ENCODE peak calls at places on chromosome 22, in eight cellular contexts. E is CD8-positive, alpha-beta memory T cell; Q is choroid plexus epithelial cell; L is right lobe of liver; H is fibroblast of the aortic adventitia; I is thoracic aorta; Z is brain microvascular endothelial cell; C is CD4-positive, alpha-beta memory T cell. D is an unnamed sample.
A peak's percentile ranks its signal among the peaks of the same experiment; 100 is the strongest.

GRCh38 chr22:44151661-44152060 is 29.1 kb upstream of the PARVG start:
- DNase-seq in I (no peak), C (no peak), Z (peak; percentile 53), E (no peak), L (no peak), H (peak; percentile 83), Q (peak; percentile 78), D (no peak)

GRCh38 chr22:49704345-49705215 is 123.1 kb downstream of the BRD1 start:
- DNase-seq in L (no peak), H (no peak), C (no peak), E (no peak), I (no peak), Q (no peak), Z (no peak), D (no peak)

GRCh38 chr22:35630387-35630793 is 13.3 kb upstream of the MB start:
- DNase-seq in I (no peak), C (no peak), E (no peak), L (no peak), Z (peak; percentile 18), Q (peak; percentile 31), H (peak; percentile 45), D (no peak)

GRCh38 chr22:36913431-36914382 is at the start of gene CSF2RB:
- DNase-seq in Q (no peak), I (no peak), L (no peak), C (no peak), Z (no peak), H (no peak), E (no peak), D (peak; percentile 84)

GRCh38 chr22:49657275-49657973 is 170.2 kb downstream of the BRD1 start:
- DNase-seq in E (peak; percentile 60), I (no peak), L (no peak), H (no peak), C (peak; percentile 64), Z (no peak), Q (no peak), D (peak; percentile 30)

GRCh38 chr22:40524392-40525249 is 111.9 kb downstream of the MRTFA start:
- DNase-seq in L (no peak), C (no peak), Q (peak; percentile 61), I (no peak), H (peak; percentile 53), E (no peak), Z (no peak), D (peak; percentile 42)

GRCh38 chr22:46071451-46072029 is 78.8 kb upstream of the PPARA start:
- DNase-seq in E (no peak), Z (peak; percentile 80), I (peak; percentile 72), Q (peak; percentile 95), H (peak; percentile 97), L (peak; percentile 91), C (peak; percentile 53), D (peak; percentile 85)

GRCh38 chr22:19179472-19180048 is 1.0 kb upstream of the SLC25A1 start:
- DNase-seq in Z (peak; percentile 83), C (no peak), L (peak; percentile 86), H (peak; percentile 85), I (no peak), Q (peak; percentile 95), E (peak; percentile 29), D (peak; percentile 86)

GRCh38 chr22:35648066-35649025 is at the start of gene APOL6:
- DNase-seq in H (peak; percentile 79), E (peak; percentile 44), Q (peak; percentile 90), Z (peak; percentile 56), C (peak; percentile 78), L (no peak), I (no peak), D (peak; percentile 77)

GRCh38 chr22:47837703-47838102 is 1075.3 kb downstream of the TBC1D22A start:
- DNase-seq in Z (no peak), I (no peak), L (no peak), H (peak; percentile 2), C (no peak), Q (peak; percentile 30), E (no peak), D (peak; percentile 42)

GRCh38 chr22:32475428-32476010 is 908 bp downstream of the FBXO7 start:
- DNase-seq in C (no peak), H (peak; percentile 69), L (peak; percentile 58), Z (no peak), I (no peak), E (no peak), Q (peak; percentile 69), D (peak; percentile 67)

GRCh38 chr22:48507595-48508350 is 1319.9 kb downstream of the BRD1 start:
- DNase-seq in Z (no peak), L (no peak), I (no peak), H (no peak), E (no peak), Q (no peak), C (no peak), D (no peak)

GRCh38 chr22:31230155-31230870 is 18.2 kb downstream of the LIMK2 start:
- DNase-seq in C (no peak), E (no peak), H (peak; percentile 54), Z (no peak), I (no peak), Q (peak; percentile 81), L (no peak), D (peak; percentile 78)
- H3K4me3 ChIP-seq in C (no peak overlapping the region), E (no peak overlapping the region), H (no peak overlapping the region), Z (no peak overlapping the region), I (no peak overlapping the region), Q (no peak overlapping the region), L (no peak overlapping the region), D (no peak overlapping the region)

GRCh38 chr22:33838644-33839043 is 81.6 kb downstream of the LARGE1 start:
- DNase-seq in H (peak; percentile 56), Z (no peak), Q (no peak), I (no peak), C (no peak), E (no peak), L (no peak), D (no peak)

GRCh38 chr22:33842006-33842354 is 78.3 kb downstream of the LARGE1 start:
- DNase-seq in L (no peak), E (no peak), C (no peak), Q (no peak), Z (no peak), H (no peak), I (no peak), D (no peak)

GRCh38 chr22:33835196-33835788 is 85.0 kb downstream of the LARGE1 start:
- DNase-seq in L (no peak), I (no peak), C (no peak), E (no peak), Q (no peak), H (no peak), Z (no peak), D (no peak)

GRCh38 chr22:33841281-33842005 is 78.8 kb downstream of the LARGE1 start:
- DNase-seq in H (peak; percentile 16), L (no peak), I (no peak), Q (no peak), C (no peak), E (no peak), Z (no peak), D (peak; percentile 25)

GRCh38 chr22:33837806-33838205 is 82.5 kb downstream of the LARGE1 start:
- DNase-seq in H (peak; percentile 17), C (no peak), Q (no peak), I (no peak), E (no peak), L (no peak), Z (no peak), D (no peak)
- H3K4me3 ChIP-seq in H (no peak overlapping the region), C (no peak overlapping the region), Q (no peak overlapping the region), I (no peak overlapping the region), E (no peak overlapping the region), L (no peak overlapping the region), Z (no peak overlapping the region), D (no peak overlapping the region)

GRCh38 chr22:22527312-22527711 is 7.2 kb upstream of the ZNF280A start:
- DNase-seq in C (no peak), Z (no peak), E (no peak), L (no peak), Q (no peak), H (no peak), I (no peak), D (no peak)
- H3K4me3 ChIP-seq in C (no peak overlapping the region), Z (no peak overlapping the region), E (no peak overlapping the region), L (no peak overlapping the region), Q (no peak overlapping the region), H (no peak overlapping the region), I (no peak overlapping the region), D (no peak overlapping the region)

DNA sequence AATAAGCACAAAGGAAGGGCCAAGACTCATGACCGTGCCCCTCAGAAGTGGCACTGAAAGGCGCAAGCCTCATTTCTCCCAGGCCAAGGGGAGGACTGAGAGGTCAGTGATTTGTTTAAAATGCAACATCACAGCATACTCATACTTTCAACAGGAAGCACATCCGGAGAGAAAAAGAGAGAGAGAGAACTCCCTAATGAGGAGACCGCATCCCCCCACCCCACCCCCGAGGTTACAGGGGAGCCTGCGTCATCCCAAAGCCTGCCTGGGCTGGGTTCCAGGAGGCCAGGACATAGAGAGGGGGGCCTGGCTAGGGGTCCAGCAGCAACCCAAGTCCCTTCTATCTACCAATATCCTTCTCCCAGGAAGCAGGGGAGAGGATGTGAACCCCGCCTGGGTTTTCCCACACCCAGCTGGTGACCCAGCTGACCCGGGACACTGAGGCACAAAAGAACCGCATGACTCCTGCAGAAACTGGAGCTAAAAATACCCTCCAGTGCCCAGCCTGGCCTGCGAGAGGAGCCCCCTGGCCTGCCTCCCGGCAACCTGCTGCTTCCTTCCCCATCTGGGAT is 3.8 kb downstream of the CSNK1E start:
- DNase-seq in C (peak; percentile 19), E (no peak), L (no peak), H (peak; percentile 82), Z (peak; percentile 84), I (peak; percentile 50), Q (peak; percentile 94), D (no peak)
- H3K4me3 ChIP-seq in C (no peak overlapping the region), E (no peak overlapping the region), L (no peak overlapping the region), H (peak overlapping the region; percentile 80), Z (peak overlapping the region; percentile 86), I (peak overlapping the region; percentile 75), Q (peak overlapping the region; percentile 79), D (no peak overlapping the region)

GRCh38 chr22:38923463-38924196 is 33.8 kb upstream of the APOBEC3A start:
- DNase-seq in I (peak; percentile 28), H (peak; percentile 92), Z (peak; percentile 36), C (no peak), Q (peak; percentile 61), E (no peak), L (no peak), D (no peak)
- H3K4me3 ChIP-seq in I (peak overlapping the region; percentile 54), H (peak overlapping the region; percentile 52), Z (peak overlapping the region; percentile 15), C (no peak overlapping the region), Q (no peak overlapping the region), E (no peak overlapping the region), L (no peak overlapping the region), D (no peak overlapping the region)